ENCODE peak calls at places on chromosomes 3 and 15, in seven cellular contexts. One of them, this sample, is unnamed.

GRCh38 chr15:38647683-38648082 is 83.1 kb upstream of the RASGRP1 start:
- DNase-seq in pancreas: no peak
- DNase-seq in RPMI8226: no peak
- DNase-seq in GM20000: no peak
- DNase-seq in hypothalamus: no peak
- DNase-seq in CD8-positive, alpha-beta T cell: no peak
- DNase-seq in renal cortical epithelial cell: peak
- DNase-seq in this sample: no peak

GRCh38 chr3:57009367-57009766 is 51.1 kb upstream of the SPATA12 start:
- DNase-seq in pancreas: no peak
- DNase-seq in RPMI8226: no peak
- DNase-seq in GM20000: no peak
- DNase-seq in hypothalamus: no peak
- DNase-seq in CD8-positive, alpha-beta T cell: no peak
- DNase-seq in renal cortical epithelial cell: no peak
- DNase-seq in this sample: no peak

GRCh38 chr15:74839526-74840395 is 3.2 kb downstream of the ULK3 start:
- DNase-seq in pancreas: no peak
- DNase-seq in RPMI8226: no peak
- DNase-seq in GM20000: no peak
- DNase-seq in hypothalamus: no peak
- DNase-seq in CD8-positive, alpha-beta T cell: no peak
- DNase-seq in renal cortical epithelial cell: no peak
- DNase-seq in this sample: no peak

GRCh38 chr3:8869613-8870012 is 93.7 kb downstream of the RAD18 start:
- DNase-seq in pancreas: no peak
- DNase-seq in RPMI8226: no peak
- DNase-seq in GM20000: no peak
- DNase-seq in hypothalamus: no peak
- DNase-seq in CD8-positive, alpha-beta T cell: no peak
- DNase-seq in renal cortical epithelial cell: peak
- DNase-seq in this sample: no peak

GRCh38 chr3:132641837-132642538 is 17.6 kb downstream of the ACAD11 start:
- DNase-seq in pancreas: no peak
- DNase-seq in RPMI8226: peak
- DNase-seq in GM20000: peak
- DNase-seq in hypothalamus: no peak
- DNase-seq in CD8-positive, alpha-beta T cell: no peak
- DNase-seq in renal cortical epithelial cell: peak
- DNase-seq in this sample: peak

GRCh38 chr15:67381416-67382045 is 126.9 kb downstream of the IQCH start:
- DNase-seq in pancreas: no peak
- DNase-seq in RPMI8226: no peak
- DNase-seq in GM20000: no peak
- DNase-seq in hypothalamus: no peak
- DNase-seq in CD8-positive, alpha-beta T cell: no peak
- DNase-seq in renal cortical epithelial cell: no peak
- DNase-seq in this sample: no peak

GRCh38 chr3:111714305-111714704 is 119.2 kb upstream of the ZBED2 start:
- DNase-seq in pancreas: no peak
- DNase-seq in RPMI8226: no peak
- DNase-seq in GM20000: no peak
- DNase-seq in hypothalamus: no peak
- DNase-seq in CD8-positive, alpha-beta T cell: no peak
- DNase-seq in renal cortical epithelial cell: peak
- DNase-seq in this sample: no peak

GRCh38 chr3:12046406-12046805 is 42.2 kb downstream of the SYN2 start:
- DNase-seq in pancreas: no peak
- DNase-seq in RPMI8226: peak
- DNase-seq in GM20000: no peak
- DNase-seq in hypothalamus: no peak
- DNase-seq in CD8-positive, alpha-beta T cell: no peak
- DNase-seq in renal cortical epithelial cell: peak
- DNase-seq in this sample: no peak

GRCh38 chr15:57861039-57861638 is 154.6 kb downstream of the POLR2M start:
- DNase-seq in pancreas: no peak
- DNase-seq in RPMI8226: peak
- DNase-seq in GM20000: peak
- DNase-seq in hypothalamus: no peak
- DNase-seq in CD8-positive, alpha-beta T cell: peak
- DNase-seq in renal cortical epithelial cell: peak
- DNase-seq in this sample: peak

GRCh38 chr3:128426128-128426921 is 40.4 kb downstream of the DNAJB8 start:
- DNase-seq in pancreas: peak
- DNase-seq in RPMI8226: peak
- DNase-seq in GM20000: peak
- DNase-seq in hypothalamus: no peak
- DNase-seq in CD8-positive, alpha-beta T cell: peak
- DNase-seq in renal cortical epithelial cell: no peak
- DNase-seq in this sample: peak

GRCh38 chr3:134126153-134126552 is 96.4 kb upstream of the SLCO2A1 start:
- DNase-seq in pancreas: no peak
- DNase-seq in RPMI8226: no peak
- DNase-seq in GM20000: no peak
- DNase-seq in hypothalamus: no peak
- DNase-seq in CD8-positive, alpha-beta T cell: no peak
- DNase-seq in renal cortical epithelial cell: no peak
- DNase-seq in this sample: no peak

GRCh38 chr3:173826901-173827609 is 429.5 kb downstream of the NLGN1 start:
- DNase-seq in pancreas: no peak
- DNase-seq in RPMI8226: no peak
- DNase-seq in GM20000: no peak
- DNase-seq in hypothalamus: no peak
- DNase-seq in CD8-positive, alpha-beta T cell: no peak
- DNase-seq in renal cortical epithelial cell: no peak
- DNase-seq in this sample: no peak

This sample was measured in CD4-positive, alpha-beta memory T cell.